ENCODE peak calls at places on chromosomes 5 and 9, in four cellular contexts. One of them, this sample, is unnamed. For H3K4me1, the result is how much of the 10 kb centered on the place peaks cover.

GRCh38 chr9:76642701-76643209 is 121.5 kb upstream of the PCA3 start:
- DNase-seq in stomach: no peak
- DNase-seq in heart left ventricle: no peak
- DNase-seq in IMR-90: no peak
- DNase-seq in this sample: no peak

GRCh38 chr5:33761139-33761538 is 130.7 kb downstream of the ADAMTS12 start:
- DNase-seq in IMR-90: peak
- DNase-seq in heart left ventricle: no peak
- DNase-seq in stomach: no peak
- DNase-seq in this sample: no peak

GRCh38 chr5:168696611-168697010 is 117.4 kb upstream of the PANK3 start:
- DNase-seq in heart left ventricle: no peak
- DNase-seq in IMR-90: no peak
- DNase-seq in stomach: no peak
- DNase-seq in this sample: no peak

GRCh38 chr5:132225165-132226032 is 2.3 kb downstream of the P4HA2 start:
- DNase-seq in heart left ventricle: peak
- DNase-seq in IMR-90: peak
- DNase-seq in stomach: peak
- DNase-seq in this sample: no peak

GRCh38 chr9:108953983-108954574 is 19.9 kb downstream of the ABITRAM start:
- DNase-seq in stomach: no peak
- DNase-seq in heart left ventricle: no peak
- DNase-seq in IMR-90: peak
- DNase-seq in this sample: no peak

GRCh38 chr9:131333771-131334567 is 44.4 kb downstream of the PLPP7 start:
- DNase-seq in stomach: no peak
- DNase-seq in IMR-90: no peak
- DNase-seq in heart left ventricle: no peak
- DNase-seq in this sample: peak

GRCh38 chr9:91536211-91536691 is 112.6 kb upstream of the NFIL3 start:
- DNase-seq in stomach: no peak
- DNase-seq in heart left ventricle: no peak
- DNase-seq in IMR-90: peak
- DNase-seq in this sample: no peak

GRCh38 chr5:147445951-147446350 is 63.9 kb downstream of the DPYSL3 start:
- DNase-seq in stomach: no peak
- DNase-seq in IMR-90: no peak
- DNase-seq in heart left ventricle: no peak
- DNase-seq in this sample: no peak

GRCh38 chr9:80649001-80649420 is 1040.3 kb downstream of the TLE1 start:
- DNase-seq in heart left ventricle: peak
- DNase-seq in IMR-90: peak
- DNase-seq in stomach: no peak
- DNase-seq in this sample: no peak

GRCh38 chr9:38339496-38339895 is 53.0 kb upstream of the ALDH1B1 start:
- DNase-seq in heart left ventricle: no peak
- DNase-seq in IMR-90: peak
- DNase-seq in stomach: no peak
- DNase-seq in this sample: no peak

GRCh38 chr9:3478549-3478953 is 47.2 kb downstream of the RFX3 start:
- DNase-seq in stomach: no peak
- DNase-seq in IMR-90: no peak
- DNase-seq in heart left ventricle: no peak
- DNase-seq in this sample: no peak

GRCh38 chr5:157100140-157100679 is 8.6 kb downstream of the HAVCR2 start:
- DNase-seq in IMR-90: peak
- DNase-seq in heart left ventricle: no peak
- DNase-seq in stomach: no peak
- DNase-seq in this sample: no peak

GRCh38 chr5:149605354-149605997 is 24.2 kb downstream of the ARHGEF37 start:
- DNase-seq in stomach: no peak
- DNase-seq in IMR-90: no peak
- DNase-seq in heart left ventricle: no peak
- DNase-seq in this sample: no peak

GRCh38 chr9:105148328-105149006 is 96.0 kb upstream of the SLC44A1 start:
- DNase-seq in stomach: no peak
- DNase-seq in IMR-90: no peak
- DNase-seq in heart left ventricle: no peak
- DNase-seq in this sample: no peak

GRCh38 chr9:87829756-87830155 is 52.9 kb upstream of the SPATA31E1 start:
- DNase-seq in heart left ventricle: no peak
- DNase-seq in stomach: no peak
- DNase-seq in IMR-90: no peak
- DNase-seq in this sample: no peak

GRCh38 chr5:28473531-28474107 is 1435.2 kb upstream of the CDH9 start:
- DNase-seq in IMR-90: no peak
- DNase-seq in stomach: no peak
- DNase-seq in heart left ventricle: no peak
- DNase-seq in this sample: no peak

GRCh38 chr9:117671468-117671867 is 32.7 kb upstream of the TLR4 start:
- DNase-seq in IMR-90: no peak
- DNase-seq in heart left ventricle: no peak
- DNase-seq in stomach: no peak
- DNase-seq in this sample: no peak

GRCh38 chr5:9573796-9574195 is 27.9 kb upstream of the SEMA5A start:
- DNase-seq in IMR-90: no peak
- DNase-seq in stomach: no peak
- DNase-seq in heart left ventricle: no peak
- DNase-seq in this sample: no peak

GRCh38 chr9:89497181-89497963 is 541 bp downstream of the SEMA4D start:
- DNase-seq in heart left ventricle: no peak
- DNase-seq in IMR-90: no peak
- DNase-seq in stomach: peak
- DNase-seq in this sample: peak

GRCh38 chr5:5490774-5491347 is 68.4 kb downstream of the ICE1 start:
- DNase-seq in stomach: no peak
- DNase-seq in heart left ventricle: no peak
- DNase-seq in IMR-90: no peak
- DNase-seq in this sample: no peak

GRCh38 chr9:69877852-69878507 is 57.4 kb downstream of the CFAP95 start:
- DNase-seq in stomach: no peak
- DNase-seq in heart left ventricle: no peak
- DNase-seq in IMR-90: peak
- DNase-seq in this sample: no peak

GRCh38 chr9:86405926-86406325 is 51.7 kb upstream of the TUT7 start:
- DNase-seq in stomach: no peak
- DNase-seq in IMR-90: peak
- DNase-seq in heart left ventricle: no peak
- DNase-seq in this sample: no peak

GRCh38 chr5:73822989-73823339 is 197.0 kb downstream of the ARHGEF28 start:
- DNase-seq in heart left ventricle: no peak
- DNase-seq in IMR-90: peak
- DNase-seq in stomach: no peak
- DNase-seq in this sample: no peak

GRCh38 chr9:130714586-130715110 is 21.1 kb downstream of the EXOSC2 start:
- DNase-seq in stomach: no peak
- DNase-seq in IMR-90: peak
- DNase-seq in heart left ventricle: no peak
- DNase-seq in this sample: no peak

GRCh38 chr5:142404046-142404477 is 79.2 kb upstream of the SPRY4 start:
- DNase-seq in heart left ventricle: no peak
- DNase-seq in stomach: no peak
- DNase-seq in IMR-90: peak
- DNase-seq in this sample: no peak

GRCh38 chr9:38202335-38202938 is 133.4 kb upstream of the SHB start:
- DNase-seq in stomach: no peak
- DNase-seq in IMR-90: no peak
- DNase-seq in heart left ventricle: no peak
- DNase-seq in this sample: no peak

GRCh38 chr5:58255970-58256369 is 203.9 kb downstream of the PLK2 start:
- DNase-seq in heart left ventricle: no peak
- DNase-seq in stomach: no peak
- DNase-seq in IMR-90: no peak
- DNase-seq in this sample: no peak

GRCh38 chr9:4678679-4679267 is 596 bp upstream of the CDC37L1 start:
- DNase-seq in IMR-90: peak
- DNase-seq in stomach: no peak
- DNase-seq in heart left ventricle: no peak
- DNase-seq in this sample: no peak

DNA sequence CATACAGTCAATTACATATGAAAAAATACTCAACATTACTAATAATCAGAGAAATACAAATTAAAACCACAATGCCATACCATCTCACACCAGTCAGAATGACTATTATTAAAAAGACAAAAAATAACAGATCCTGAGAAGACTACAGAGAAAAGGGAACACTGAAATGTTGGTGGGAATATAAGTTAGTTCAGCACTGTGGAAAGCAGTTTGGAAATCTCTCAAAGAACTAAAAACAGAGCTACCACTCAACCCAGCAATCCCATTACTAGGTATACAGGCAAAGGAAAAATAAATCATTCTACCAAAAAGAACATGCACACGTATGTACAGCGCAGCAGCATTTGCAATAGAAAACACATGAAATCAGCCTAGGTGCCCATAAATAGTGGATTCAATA is 41.6 kb upstream of the CCNG1 start:
- DNase-seq in stomach: no peak
- DNase-seq in IMR-90: no peak
- DNase-seq in heart left ventricle: no peak
- DNase-seq in this sample: no peak
- H3K4me1 ChIP-seq in stomach: under half
- H3K4me1 ChIP-seq in IMR-90: under half
- H3K4me1 ChIP-seq in heart left ventricle: under half
- H3K4me1 ChIP-seq in this sample: under half

GRCh38 chr9:92729735-92730155 is 34.9 kb downstream of the BICD2 start:
- DNase-seq in stomach: no peak
- DNase-seq in heart left ventricle: peak
- DNase-seq in IMR-90: no peak
- DNase-seq in this sample: no peak

GRCh38 chr9:92727716-92728700 is 36.6 kb downstream of the BICD2 start:
- DNase-seq in IMR-90: no peak
- DNase-seq in stomach: no peak
- DNase-seq in heart left ventricle: peak
- DNase-seq in this sample: no peak

GRCh38 chr9:92730897-92731296 is 33.7 kb downstream of the BICD2 start:
- DNase-seq in heart left ventricle: no peak
- DNase-seq in stomach: no peak
- DNase-seq in IMR-90: no peak
- DNase-seq in this sample: no peak

GRCh38 chr9:92726971-92727715 is 37.5 kb downstream of the BICD2 start:
- DNase-seq in heart left ventricle: peak
- DNase-seq in IMR-90: peak
- DNase-seq in stomach: no peak
- DNase-seq in this sample: no peak

GRCh38 chr9:92728831-92729734 is 35.5 kb downstream of the BICD2 start:
- DNase-seq in IMR-90: peak
- DNase-seq in stomach: peak
- DNase-seq in heart left ventricle: peak
- DNase-seq in this sample: no peak
- TF ChIP-seq CTCF in IMR-90: peak
- TF ChIP-seq CTCF in stomach: no peak
- TF ChIP-seq CTCF in heart left ventricle: peak
- TF ChIP-seq CTCF in this sample: peak

GRCh38 chr9:21806644-21807043 is 4.2 kb downstream of the MTAP start:
- DNase-seq in stomach: no peak
- DNase-seq in IMR-90: no peak
- DNase-seq in heart left ventricle: peak
- DNase-seq in this sample: no peak
- H3K4me1 ChIP-seq in stomach: under half
- H3K4me1 ChIP-seq in IMR-90: under half
- H3K4me1 ChIP-seq in heart left ventricle: under half
- H3K4me1 ChIP-seq in this sample: under half

DNA sequence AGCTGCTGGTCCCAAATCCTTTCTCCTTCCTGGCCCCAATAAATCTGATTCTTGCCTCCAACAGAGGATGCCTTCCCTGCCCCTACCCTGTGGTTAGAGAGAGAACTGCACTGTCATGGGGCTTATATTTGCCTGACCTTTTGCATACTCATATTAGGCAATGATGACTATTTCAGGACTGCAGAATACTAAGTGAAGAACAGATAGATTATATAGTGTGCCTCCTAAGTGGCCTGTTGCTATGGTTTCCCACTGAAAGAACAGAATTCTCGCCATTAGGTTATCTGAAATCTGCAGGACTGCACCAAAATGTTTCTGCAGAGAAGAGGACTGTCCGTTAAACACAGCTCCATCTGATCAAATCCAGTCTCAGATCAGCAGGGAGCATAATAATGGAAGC is 87.3 kb upstream of the CCNG1 start:
- DNase-seq in heart left ventricle: no peak
- DNase-seq in IMR-90: no peak
- DNase-seq in stomach: no peak
- DNase-seq in this sample: no peak
- TF ChIP-seq CTCF in heart left ventricle: no peak
- TF ChIP-seq CTCF in IMR-90: no peak
- TF ChIP-seq CTCF in stomach: no peak
- TF ChIP-seq CTCF in this sample: no peak

DNA sequence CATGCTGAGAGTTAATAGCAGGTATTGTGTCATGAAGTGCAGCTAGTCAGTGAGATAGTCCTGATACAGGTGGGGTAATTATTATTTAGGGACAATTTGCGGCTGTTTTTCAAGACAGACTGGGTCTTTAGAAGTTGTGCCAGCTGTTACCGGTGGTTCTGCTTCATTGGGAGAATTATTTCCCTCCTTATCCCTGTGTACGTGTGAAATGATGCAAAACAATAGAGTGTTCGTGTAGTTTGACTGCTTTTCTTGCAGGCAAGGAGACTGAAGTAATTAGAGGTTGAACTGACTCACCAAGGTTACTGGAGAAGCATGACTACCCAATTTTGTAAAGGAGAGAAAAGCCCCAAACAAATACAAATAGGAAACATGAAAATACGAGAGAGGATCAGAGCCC is 101.7 kb downstream of the ARRDC3 start:
- DNase-seq in stomach: no peak
- DNase-seq in IMR-90: peak
- DNase-seq in heart left ventricle: no peak
- DNase-seq in this sample: no peak
- H3K4me1 ChIP-seq in stomach: under half
- H3K4me1 ChIP-seq in IMR-90: under half
- H3K4me1 ChIP-seq in heart left ventricle: under half
- H3K4me1 ChIP-seq in this sample: under half

GRCh38 chr9:72807765-72808445 is 144.9 kb downstream of the ALDH1A1 start:
- DNase-seq in heart left ventricle: no peak
- DNase-seq in stomach: no peak
- DNase-seq in IMR-90: no peak
- DNase-seq in this sample: no peak
- TF ChIP-seq CTCF in heart left ventricle: no peak
- TF ChIP-seq CTCF in stomach: no peak
- TF ChIP-seq CTCF in IMR-90: peak
- TF ChIP-seq CTCF in this sample: no peak

DNA sequence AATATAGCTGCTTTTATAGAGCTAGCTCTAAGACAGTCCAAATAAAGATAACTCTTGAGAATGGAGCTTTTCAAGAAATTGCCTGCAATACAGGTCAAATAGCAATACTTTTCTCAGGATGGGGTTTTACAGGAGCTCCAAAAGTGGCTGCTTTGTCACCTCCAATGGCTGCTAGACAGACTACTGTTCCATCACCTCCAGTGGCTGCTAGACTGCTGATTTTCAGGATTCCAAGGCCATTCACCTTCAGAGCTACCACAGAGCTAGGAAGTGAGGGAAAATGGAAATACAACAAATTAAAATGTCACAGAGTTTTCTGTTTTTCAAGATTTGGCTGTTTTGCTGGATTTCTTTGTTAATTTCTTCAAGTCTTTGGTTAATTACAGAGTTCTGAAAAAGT is 8.5 kb upstream of the ITGA1 start:
- DNase-seq in IMR-90: no peak
- DNase-seq in stomach: no peak
- DNase-seq in heart left ventricle: no peak
- DNase-seq in this sample: no peak
- H3K4me1 ChIP-seq in IMR-90: under half
- H3K4me1 ChIP-seq in stomach: under half
- H3K4me1 ChIP-seq in heart left ventricle: under half
- H3K4me1 ChIP-seq in this sample: under half